ENCODE peak calls at places on chromosomes 3 and 15, in nine cellular contexts. I is breast epithelium, B is substantia nigra, C is ovary, H is MM.1S, O is colonic mucosa, K is suprapubic skin, N is endodermal cell, X is fibroblast of lung. L is an unnamed sample.

GRCh38 chr15:66743703-66744536 is 41.9 kb downstream of the SMAD6 start:
- DNase-seq in H (no peak), C (no peak), O (no peak), N (no peak), K (no peak), X (no peak), I (no peak), B (no peak), L (no peak)

GRCh38 chr15:35545316-35545824 is 595 bp downstream of the DPH6 start:
- DNase-seq in I (no peak), N (no peak), O (peak; percentile 62), K (peak; percentile 69), X (peak; percentile 79), C (peak; percentile 57), B (no peak), H (no peak), L (no peak)

GRCh38 chr15:68436680-68437079 is 4.7 kb upstream of the ITGA11 start:
- DNase-seq in I (no peak), C (no peak), O (no peak), B (no peak), K (no peak), H (no peak), N (peak; percentile 17), X (no peak), L (no peak)

GRCh38 chr15:42994546-42994945 is 74.0 kb upstream of the TTBK2 start:
- DNase-seq in B (no peak), C (no peak), I (no peak), K (no peak), H (no peak), X (peak; percentile 7), O (no peak), N (no peak), L (no peak)

GRCh38 chr3:160098261-160098908 is 109.8 kb downstream of the IL12A start:
- DNase-seq in B (no peak), K (no peak), C (no peak), H (no peak), O (no peak), I (no peak), N (no peak), X (no peak), L (no peak)

GRCh38 chr3:129657261-129658046 is 51.0 kb upstream of the PLXND1 start:
- DNase-seq in X (peak; percentile 43), I (no peak), K (no peak), O (no peak), B (no peak), H (no peak), C (no peak), N (no peak), L (no peak)

GRCh38 chr3:57733790-57734189 is 22.3 kb upstream of the SLMAP start:
- DNase-seq in B (no peak), X (no peak), H (no peak), C (no peak), N (no peak), O (no peak), K (no peak), I (no peak), L (no peak)

GRCh38 chr15:89215627-89216026 is 5.8 kb downstream of the RLBP1 start:
- DNase-seq in I (no peak), K (no peak), C (no peak), X (no peak), B (no peak), H (no peak), N (no peak), O (no peak), L (no peak)

GRCh38 chr3:81097894-81098293 is 663.6 kb downstream of the GBE1 start:
- DNase-seq in N (no peak), H (no peak), K (no peak), X (no peak), I (no peak), C (no peak), B (no peak), O (no peak), L (no peak)

GRCh38 chr3:183481582-183481981 is 53.2 kb upstream of the MCF2L2 start:
- DNase-seq in H (no peak), K (no peak), B (no peak), C (no peak), N (peak; percentile 15), O (no peak), X (no peak), I (no peak), L (no peak)

GRCh38 chr3:30741870-30742269 is 135.5 kb downstream of the TGFBR2 start:
- DNase-seq in K (no peak), N (no peak), O (no peak), X (no peak), H (no peak), B (no peak), C (no peak), I (no peak), L (no peak)

GRCh38 chr3:37510749-37511148 is 336.4 kb upstream of the LRRFIP2 start:
- DNase-seq in B (no peak), C (no peak), N (no peak), X (no peak), K (no peak), O (no peak), I (no peak), H (no peak), L (no peak)

GRCh38 chr3:64150527-64151238 is 74.6 kb downstream of the PRICKLE2 start:
- DNase-seq in H (no peak), N (no peak), I (peak; percentile 62), X (peak; percentile 97), O (peak; percentile 86), C (no peak), B (peak; percentile 2), K (no peak), L (peak; percentile 5)

GRCh38 chr3:183526838-183527420 is 28.6 kb downstream of the KLHL6 start:
- DNase-seq in K (no peak), B (no peak), X (no peak), I (no peak), C (no peak), O (no peak), H (no peak), N (no peak), L (no peak)

GRCh38 chr3:62139957-62140356 is 233.4 kb downstream of the FEZF2 start:
- DNase-seq in X (peak; percentile 66), O (no peak), C (no peak), I (no peak), B (no peak), K (no peak), N (no peak), H (no peak), L (no peak)

GRCh38 chr3:100765437-100765975 is 56.2 kb downstream of the TFG start:
- DNase-seq in H (no peak), C (no peak), O (no peak), K (no peak), X (no peak), I (no peak), B (no peak), N (no peak), L (no peak)

GRCh38 chr3:112619295-112619694 is 21.6 kb downstream of the CCDC80 start:
- DNase-seq in B (no peak), K (no peak), C (no peak), N (no peak), H (no peak), O (no peak), I (no peak), X (no peak), L (no peak)

GRCh38 chr3:143103633-143104032 is 15.9 kb upstream of the CHST2 start:
- DNase-seq in N (no peak), X (no peak), I (no peak), B (no peak), O (no peak), C (no peak), H (no peak), K (no peak), L (no peak)

GRCh38 chr3:170907519-170908234 is 760 bp downstream of the EIF5A2 start:
- DNase-seq in H (no peak), X (peak; percentile 39), N (peak; percentile 58), B (no peak), K (no peak), O (no peak), I (no peak), C (no peak), L (no peak)

GRCh38 chr15:64856429-64857145 is 14.9 kb downstream of the PLEKHO2 start:
- DNase-seq in O (no peak), I (no peak), B (peak; percentile 92), H (no peak), X (peak; percentile 95), N (peak; percentile 53), K (no peak), C (peak; percentile 57), L (no peak)

GRCh38 chr15:96585634-96586386 is 255.3 kb downstream of the NR2F2 start:
- DNase-seq in H (no peak), C (no peak), K (no peak), I (no peak), N (no peak), B (no peak), O (no peak), X (peak; percentile 41), L (no peak)

GRCh38 chr15:85541744-85542143 is 161.3 kb downstream of the AKAP13 start:
- DNase-seq in K (no peak), O (no peak), H (no peak), N (no peak), X (no peak), I (no peak), C (no peak), B (no peak), L (no peak)

GRCh38 chr3:32104492-32104891 is 1.9 kb upstream of the GPD1L start:
- DNase-seq in X (peak; percentile 38), C (no peak), K (no peak), B (no peak), N (no peak), H (no peak), O (no peak), I (no peak), L (no peak)

GRCh38 chr15:70794596-70795310 is 31.4 kb upstream of the UACA start:
- DNase-seq in H (no peak), C (no peak), N (no peak), O (no peak), X (peak; percentile 38), K (no peak), B (no peak), I (no peak), L (no peak)
- H3K27ac ChIP-seq in H (no peak overlapping the region), C (peak overlapping the region; percentile 52), N (no peak overlapping the region), O (no peak overlapping the region), X (peak overlapping the region; percentile 98), K (peak overlapping the region; percentile 78), B (no peak overlapping the region), I (peak overlapping the region; percentile 95), L (peak overlapping the region; percentile 46)

GRCh38 chr15:62068071-62068786 is 1.5 kb downstream of the C2CD4A start:
- DNase-seq in I (no peak), O (peak; percentile 60), K (peak; percentile 69), X (peak; percentile 46), B (no peak), C (peak; percentile 36), N (peak; percentile 86), H (peak; percentile 50), L (no peak)
- H3K27ac ChIP-seq in I (peak overlapping the region; percentile 65), O (peak overlapping the region; percentile 61), K (peak overlapping the region; percentile 52), X (no peak overlapping the region), B (no peak overlapping the region), C (peak overlapping the region; percentile 21), N (no peak overlapping the region), H (no peak overlapping the region), L (no peak overlapping the region)

GRCh38 chr3:148379763-148380162 is 317.9 kb upstream of the AGTR1 start:
- DNase-seq in N (no peak), H (peak; percentile 65), C (no peak), O (no peak), K (no peak), X (peak; percentile 81), B (no peak), I (no peak), L (no peak)
- H3K27ac ChIP-seq in N (no peak overlapping the region), H (no peak overlapping the region), C (no peak overlapping the region), O (no peak overlapping the region), K (no peak overlapping the region), X (no peak overlapping the region), B (no peak overlapping the region), I (no peak overlapping the region), L (no peak overlapping the region)

GRCh38 chr3:195103623-195104022 is 167.3 kb downstream of the XXYLT1 start:
- DNase-seq in X (no peak), H (no peak), C (no peak), N (no peak), I (no peak), B (no peak), K (no peak), O (no peak), L (no peak)
- H3K27ac ChIP-seq in X (no peak overlapping the region), H (no peak overlapping the region), C (no peak overlapping the region), N (peak overlapping the region; percentile 52), I (peak overlapping the region; percentile 25), B (no peak overlapping the region), K (no peak overlapping the region), O (no peak overlapping the region), L (no peak overlapping the region)

L was measured in thoracic aorta.